ENCODE peak calls at places on chromosomes 1 and 21, in five cellular contexts. D is SK-N-SH, C is GM12878, I is K562, Q is HepG2. Z is an unnamed sample.

GRCh38 chr1:32759521-32759980 is 57.0 kb upstream of the SYNC start:
- DNase-seq in D (no peak), C (no peak), I (no peak), Q (peak; percentile 53), Z (no peak)

GRCh38 chr21:42646836-42647235 is 6.6 kb upstream of the PDE9A start:
- DNase-seq in D (no peak), C (no peak), I (no peak), Q (no peak), Z (no peak)

GRCh38 chr21:41952568-41953248 is 1.1 kb downstream of the C2CD2 start:
- DNase-seq in D (no peak), C (no peak), I (no peak), Q (no peak), Z (peak; percentile 22)

GRCh38 chr1:111769517-111770146 is 13.9 kb downstream of the DDX20 start:
- DNase-seq in D (peak; percentile 66), C (peak; percentile 44), I (peak; percentile 68), Q (peak; percentile 65), Z (peak; percentile 70)

GRCh38 chr1:31572323-31573104 is 3.8 kb upstream of the TINAGL1 start:
- DNase-seq in D (no peak), C (no peak), I (no peak), Q (peak; percentile 84), Z (no peak)

GRCh38 chr21:29170935-29171334 is 40.5 kb downstream of the MAP3K7CL start:
- DNase-seq in D (no peak), C (no peak), I (no peak), Q (no peak), Z (no peak)

GRCh38 chr1:189435398-189435797 is 1042.3 kb downstream of the BRINP3 start:
- DNase-seq in D (no peak), C (no peak), I (no peak), Q (no peak), Z (no peak)

GRCh38 chr1:211133393-211133840 is 531 bp downstream of the KCNH1 start:
- DNase-seq in D (peak; percentile 69), C (no peak), I (no peak), Q (no peak), Z (no peak)

GRCh38 chr1:20184997-20185833 is 681 bp upstream of the UBXN10 start:
- DNase-seq in D (no peak), C (no peak), I (peak; percentile 74), Q (no peak), Z (peak; percentile 63)

GRCh38 chr1:25820247-25821111 is 725 bp downstream of the MTFR1L start:
- DNase-seq in D (peak; percentile 79), C (peak; percentile 50), I (peak; percentile 78), Q (peak; percentile 69), Z (peak; percentile 89)

GRCh38 chr1:31778763-31779488 is 14.8 kb upstream of the ADGRB2 start:
- DNase-seq in D (no peak), C (no peak), I (peak; percentile 54), Q (no peak), Z (no peak)

GRCh38 chr21:43600642-43601397 is 58.5 kb downstream of the HSF2BP start:
- DNase-seq in D (peak; percentile 39), C (no peak), I (no peak), Q (no peak), Z (no peak)

GRCh38 chr1:95197616-95198252 is 36.3 kb upstream of the RWDD3 start:
- DNase-seq in D (no peak), C (no peak), I (no peak), Q (no peak), Z (no peak)

GRCh38 chr1:28309702-28310101 is 19.1 kb upstream of the MED18 start:
- DNase-seq in D (no peak), C (no peak), I (no peak), Q (no peak), Z (peak; percentile 19)

GRCh38 chr1:97651201-97651600 is 269.6 kb downstream of the DPYD start:
- DNase-seq in D (no peak), C (no peak), I (no peak), Q (no peak), Z (no peak)

GRCh38 chr1:98210064-98210463 is 289.2 kb upstream of the DPYD start:
- DNase-seq in D (no peak), C (no peak), I (no peak), Q (peak; percentile 13), Z (no peak)

GRCh38 chr1:224678168-224678567 is 62.1 kb downstream of the CNIH3 start:
- DNase-seq in D (no peak), C (no peak), I (no peak), Q (no peak), Z (no peak)

GRCh38 chr1:27356628-27357280 is 10.0 kb downstream of the MAP3K6 start:
- DNase-seq in D (peak; percentile 56), C (no peak), I (no peak), Q (no peak), Z (no peak)

GRCh38 chr1:173392895-173393654 is 84.1 kb upstream of the PRDX6 start:
- DNase-seq in D (no peak), C (no peak), I (no peak), Q (no peak), Z (no peak)

DNA sequence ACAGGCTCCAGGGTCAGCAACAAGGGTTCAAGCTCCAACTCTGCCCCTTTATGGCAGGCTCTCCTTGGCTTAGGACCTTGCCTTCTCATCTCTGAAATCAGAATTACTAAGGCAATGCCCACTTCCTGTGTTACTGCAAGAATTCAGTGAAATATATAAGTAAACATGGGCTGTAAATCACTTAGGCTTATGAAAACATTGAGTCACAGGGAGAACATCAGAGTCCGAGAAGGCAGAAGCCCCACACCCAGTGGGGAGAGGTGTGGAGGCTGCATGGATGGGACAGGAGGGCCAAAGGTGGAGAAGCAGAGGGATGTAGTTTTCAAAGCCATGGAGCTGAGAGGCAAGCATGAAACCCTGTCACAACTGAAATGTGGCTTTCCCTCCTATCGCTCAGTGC is 3.5 kb downstream of the RGS8 start:
- DNase-seq in D (no peak), C (no peak), I (no peak), Q (no peak), Z (no peak)
- TF ChIP-seq GABPA in D (no peak), C (no peak), I (no peak), Q (no peak), Z (no peak)

GRCh38 chr1:229005097-229005496 is 265.8 kb upstream of the RAB4A start:
- DNase-seq in D (no peak), C (no peak), I (no peak), Q (no peak), Z (no peak)

GRCh38 chr1:229002037-229002436 is 266.8 kb downstream of the RHOU start:
- DNase-seq in D (no peak), C (no peak), I (no peak), Q (no peak), Z (no peak)

GRCh38 chr1:229004227-229004833 is 266.6 kb upstream of the RAB4A start:
- DNase-seq in D (no peak), C (no peak), I (peak; percentile 66), Q (no peak), Z (no peak)

GRCh38 chr1:229002451-229002960 is 267.2 kb downstream of the RHOU start:
- DNase-seq in D (no peak), C (no peak), I (no peak), Q (no peak), Z (no peak)

DNA sequence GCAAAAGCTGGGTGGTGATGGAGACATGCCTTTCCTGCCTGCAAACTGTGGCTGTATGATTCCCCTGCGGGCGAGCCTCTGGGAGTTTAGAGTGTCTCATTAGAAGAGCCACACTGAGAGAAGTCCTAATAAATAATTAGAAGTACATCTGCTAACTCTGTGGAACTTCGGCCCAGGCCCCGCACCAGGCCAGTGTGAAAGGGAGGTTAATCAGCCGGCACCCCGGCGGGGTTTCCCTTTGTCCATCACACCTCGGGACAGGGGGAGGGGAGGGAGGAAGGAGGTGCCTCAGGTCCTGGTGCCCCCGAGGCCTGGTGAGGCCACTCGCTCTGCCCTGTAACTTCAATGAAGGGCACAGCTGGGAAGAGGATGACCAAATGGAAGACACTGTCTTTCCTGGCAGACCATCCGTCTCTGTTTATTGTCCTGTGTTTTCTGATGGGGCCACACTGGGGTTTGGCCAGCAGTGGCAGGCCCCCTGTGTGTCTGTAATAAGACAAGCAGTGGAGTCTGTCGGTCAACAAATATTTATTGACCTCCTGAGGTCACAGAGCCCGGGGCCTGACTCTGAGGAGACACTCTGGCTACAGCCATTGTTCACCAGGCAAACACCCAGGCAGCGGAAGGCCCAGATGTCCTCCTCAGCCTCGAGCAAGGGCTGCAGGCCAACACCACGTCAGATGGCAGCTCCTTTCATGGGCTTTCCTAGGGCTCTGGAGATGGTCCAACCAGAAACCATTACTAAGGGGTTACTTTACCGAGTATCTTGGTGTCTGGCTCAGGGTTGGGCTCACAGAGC is 267.5 kb upstream of the RAB4A start:
- DNase-seq in D (no peak), C (no peak), I (peak; percentile 32), Q (peak; percentile 92), Z (no peak)
- TF ChIP-seq POLR2AphosphoS5 in D (no peak), C (no peak), I (no peak), Q (no peak), Z (no peak)

DNA sequence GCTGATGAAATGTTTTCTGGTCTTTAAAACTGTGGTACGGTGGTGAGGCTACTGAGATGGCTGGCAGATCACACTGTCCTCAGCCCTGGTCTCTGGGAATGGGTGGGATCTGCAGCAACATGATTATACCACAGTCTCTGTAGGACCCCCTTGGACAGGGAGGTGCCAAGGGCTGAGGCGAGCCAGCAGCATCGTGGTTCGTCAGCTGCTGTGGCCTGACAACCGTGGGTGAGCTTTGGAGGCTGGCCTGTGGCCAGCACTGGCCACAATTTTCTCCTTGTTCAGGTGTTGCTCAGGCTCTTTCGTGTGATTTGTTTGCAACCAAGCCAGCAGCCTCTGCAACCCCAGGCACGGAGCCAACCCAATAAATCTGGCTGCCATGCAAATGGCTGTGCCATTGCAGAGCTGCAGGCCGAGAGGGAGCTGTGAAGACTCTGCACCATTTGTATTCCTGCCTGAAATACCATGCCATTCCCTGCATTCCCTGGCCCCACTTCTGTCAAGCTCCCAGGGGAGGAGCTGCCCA is 70.9 kb downstream of the PCP4 start:
- DNase-seq in D (no peak), C (no peak), I (no peak), Q (no peak), Z (no peak)
- TF ChIP-seq REST in D (no peak), C (no peak), I (no peak), Q (no peak), Z (no peak)

DNA sequence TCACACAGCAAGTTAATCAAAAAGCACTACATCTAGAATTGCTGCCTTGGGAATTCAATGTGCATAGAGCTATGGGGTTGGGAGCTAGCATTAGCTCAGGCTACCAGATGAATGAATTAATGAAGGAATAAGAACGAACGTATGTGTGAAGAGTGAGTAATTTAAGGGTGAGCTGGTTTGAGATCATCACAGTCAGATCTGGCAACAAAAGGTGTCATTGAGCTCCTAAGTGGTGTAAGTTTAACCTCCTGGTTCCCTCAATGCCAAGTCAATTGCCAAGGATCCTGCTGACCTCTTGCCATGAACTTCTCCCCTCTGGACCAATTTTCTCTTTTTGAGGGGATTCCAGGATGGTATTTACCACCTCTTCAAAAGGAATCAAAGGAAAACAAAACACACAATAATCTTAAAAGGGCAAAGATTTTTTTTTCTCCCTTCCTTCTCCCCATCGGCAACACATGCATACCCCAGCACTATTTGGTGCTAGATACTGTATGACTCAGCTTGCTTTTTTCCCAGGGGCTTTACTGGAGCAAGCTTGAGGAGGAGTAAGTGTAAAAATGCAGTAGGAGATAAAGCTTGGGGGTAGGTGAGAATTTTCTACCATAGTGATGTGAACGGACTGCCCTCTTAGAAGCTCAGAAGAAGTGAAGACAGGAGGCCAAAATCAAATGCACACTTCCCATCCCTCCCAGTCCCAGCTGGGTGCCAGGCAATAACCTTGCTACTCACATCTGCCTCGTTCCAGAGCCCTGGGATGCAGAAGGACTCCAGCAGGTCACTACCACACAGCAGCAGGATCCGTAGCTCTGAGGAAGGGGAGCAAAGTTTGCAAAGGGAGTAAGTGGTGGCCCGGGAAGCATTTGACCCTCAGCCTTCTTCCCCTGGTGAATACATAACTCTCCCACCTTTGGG is 92.0 kb downstream of the LAMC2 start:
- DNase-seq in D (no peak), C (no peak), I (no peak), Q (no peak), Z (no peak)
- TF ChIP-seq GABPA in D (no peak), C (no peak), I (no peak), Q (no peak), Z (no peak)

GRCh38 chr1:86596253-86596652 is 49.4 kb downstream of the CLCA4 start:
- DNase-seq in D (no peak), C (no peak), I (no peak), Q (no peak), Z (no peak)
- TF ChIP-seq POLR2AphosphoS5 in D (no peak), C (no peak), I (no peak), Q (no peak), Z (no peak)